ENCODE peak calls at places on chromosome 6, in nine cellular contexts. One of them, this sample, is unnamed.
A peak's percentile ranks its signal among the peaks of the same experiment; 100 is the strongest.

GRCh38 chr6:34189806-34190503 is 44.1 kb upstream of the GRM4 start:
- DNase-seq in SHP77: peak; percentile 39
- DNase-seq in head of caudate nucleus: peak; percentile 62
- DNase-seq in foreskin fibroblast: no peak
- DNase-seq in amniotic epithelial cell: no peak
- DNase-seq in lower leg skin: peak; percentile 81
- DNase-seq in endothelial cell: no peak
- DNase-seq in stimulated activated naive CD8-positive, alpha-beta T cell treated with anti-CD3 and anti-CD28 coated beads, Interleukin-15, amount 100 ng/mL, for 72 hours: peak; percentile 37
- DNase-seq in GDM1: no peak
- DNase-seq in this sample: no peak

GRCh38 chr6:6942826-6943225 is 164.9 kb upstream of the RREB1 start:
- DNase-seq in stimulated activated naive CD8-positive, alpha-beta T cell treated with anti-CD3 and anti-CD28 coated beads, Interleukin-15, amount 100 ng/mL, for 72 hours: no peak
- DNase-seq in GDM1: peak; percentile 72
- DNase-seq in amniotic epithelial cell: no peak
- DNase-seq in foreskin fibroblast: peak; percentile 49
- DNase-seq in endothelial cell: no peak
- DNase-seq in lower leg skin: peak; percentile 86
- DNase-seq in SHP77: peak; percentile 91
- DNase-seq in head of caudate nucleus: peak; percentile 25
- DNase-seq in this sample: peak; percentile 46

GRCh38 chr6:132227937-132228336 is 173.3 kb downstream of the MOXD1 start:
- DNase-seq in lower leg skin: no peak
- DNase-seq in endothelial cell: no peak
- DNase-seq in stimulated activated naive CD8-positive, alpha-beta T cell treated with anti-CD3 and anti-CD28 coated beads, Interleukin-15, amount 100 ng/mL, for 72 hours: no peak
- DNase-seq in head of caudate nucleus: no peak
- DNase-seq in GDM1: no peak
- DNase-seq in amniotic epithelial cell: peak; percentile 91
- DNase-seq in foreskin fibroblast: peak; percentile 43
- DNase-seq in SHP77: no peak
- DNase-seq in this sample: peak; percentile 83

GRCh38 chr6:33987531-33988021 is 158.3 kb downstream of the GRM4 start:
- DNase-seq in SHP77: peak; percentile 80
- DNase-seq in lower leg skin: peak; percentile 60
- DNase-seq in endothelial cell: no peak
- DNase-seq in GDM1: no peak
- DNase-seq in foreskin fibroblast: no peak
- DNase-seq in amniotic epithelial cell: no peak
- DNase-seq in stimulated activated naive CD8-positive, alpha-beta T cell treated with anti-CD3 and anti-CD28 coated beads, Interleukin-15, amount 100 ng/mL, for 72 hours: peak; percentile 4
- DNase-seq in head of caudate nucleus: no peak
- DNase-seq in this sample: no peak

GRCh38 chr6:24738732-24739131 is 19.8 kb upstream of the C6orf62 start:
- DNase-seq in GDM1: no peak
- DNase-seq in SHP77: no peak
- DNase-seq in head of caudate nucleus: no peak
- DNase-seq in foreskin fibroblast: no peak
- DNase-seq in stimulated activated naive CD8-positive, alpha-beta T cell treated with anti-CD3 and anti-CD28 coated beads, Interleukin-15, amount 100 ng/mL, for 72 hours: no peak
- DNase-seq in endothelial cell: no peak
- DNase-seq in lower leg skin: no peak
- DNase-seq in amniotic epithelial cell: no peak
- DNase-seq in this sample: no peak

GRCh38 chr6:144782634-144783033 is 497.5 kb downstream of the UTRN start:
- DNase-seq in GDM1: no peak
- DNase-seq in SHP77: no peak
- DNase-seq in amniotic epithelial cell: no peak
- DNase-seq in head of caudate nucleus: no peak
- DNase-seq in stimulated activated naive CD8-positive, alpha-beta T cell treated with anti-CD3 and anti-CD28 coated beads, Interleukin-15, amount 100 ng/mL, for 72 hours: no peak
- DNase-seq in foreskin fibroblast: no peak
- DNase-seq in lower leg skin: no peak
- DNase-seq in endothelial cell: no peak
- DNase-seq in this sample: no peak

GRCh38 chr6:56649782-56650181 is 7.1 kb upstream of the DST start:
- DNase-seq in amniotic epithelial cell: peak; percentile 84
- DNase-seq in SHP77: no peak
- DNase-seq in foreskin fibroblast: peak; percentile 77
- DNase-seq in endothelial cell: no peak
- DNase-seq in GDM1: no peak
- DNase-seq in lower leg skin: no peak
- DNase-seq in head of caudate nucleus: no peak
- DNase-seq in stimulated activated naive CD8-positive, alpha-beta T cell treated with anti-CD3 and anti-CD28 coated beads, Interleukin-15, amount 100 ng/mL, for 72 hours: no peak
- DNase-seq in this sample: no peak

GRCh38 chr6:41392249-41392648 is 56.8 kb downstream of the NCR2 start:
- DNase-seq in SHP77: no peak
- DNase-seq in stimulated activated naive CD8-positive, alpha-beta T cell treated with anti-CD3 and anti-CD28 coated beads, Interleukin-15, amount 100 ng/mL, for 72 hours: no peak
- DNase-seq in lower leg skin: peak; percentile 20
- DNase-seq in head of caudate nucleus: no peak
- DNase-seq in foreskin fibroblast: no peak
- DNase-seq in GDM1: no peak
- DNase-seq in amniotic epithelial cell: no peak
- DNase-seq in endothelial cell: no peak
- DNase-seq in this sample: no peak

GRCh38 chr6:9467746-9468145 is 947.1 kb downstream of the TFAP2A start:
- DNase-seq in GDM1: no peak
- DNase-seq in stimulated activated naive CD8-positive, alpha-beta T cell treated with anti-CD3 and anti-CD28 coated beads, Interleukin-15, amount 100 ng/mL, for 72 hours: no peak
- DNase-seq in amniotic epithelial cell: peak; percentile 89
- DNase-seq in lower leg skin: no peak
- DNase-seq in SHP77: peak; percentile 35
- DNase-seq in head of caudate nucleus: no peak
- DNase-seq in endothelial cell: no peak
- DNase-seq in foreskin fibroblast: peak; percentile 91
- DNase-seq in this sample: peak; percentile 40

GRCh38 chr6:16684896-16685554 is 76.2 kb downstream of the ATXN1 start:
- DNase-seq in stimulated activated naive CD8-positive, alpha-beta T cell treated with anti-CD3 and anti-CD28 coated beads, Interleukin-15, amount 100 ng/mL, for 72 hours: peak; percentile 90
- DNase-seq in endothelial cell: no peak
- DNase-seq in SHP77: no peak
- DNase-seq in head of caudate nucleus: no peak
- DNase-seq in GDM1: no peak
- DNase-seq in lower leg skin: no peak
- DNase-seq in foreskin fibroblast: peak; percentile 61
- DNase-seq in amniotic epithelial cell: peak; percentile 75
- DNase-seq in this sample: peak; percentile 67

GRCh38 chr6:151070666-151071065 is 169.1 kb upstream of the AKAP12 start:
- DNase-seq in foreskin fibroblast: peak; percentile 56
- DNase-seq in lower leg skin: no peak
- DNase-seq in endothelial cell: no peak
- DNase-seq in head of caudate nucleus: no peak
- DNase-seq in amniotic epithelial cell: peak; percentile 62
- DNase-seq in SHP77: no peak
- DNase-seq in stimulated activated naive CD8-positive, alpha-beta T cell treated with anti-CD3 and anti-CD28 coated beads, Interleukin-15, amount 100 ng/mL, for 72 hours: no peak
- DNase-seq in GDM1: no peak
- DNase-seq in this sample: peak; percentile 61

GRCh38 chr6:128275030-128275429 is 245.4 kb downstream of the PTPRK start:
- DNase-seq in endothelial cell: no peak
- DNase-seq in stimulated activated naive CD8-positive, alpha-beta T cell treated with anti-CD3 and anti-CD28 coated beads, Interleukin-15, amount 100 ng/mL, for 72 hours: no peak
- DNase-seq in GDM1: no peak
- DNase-seq in lower leg skin: no peak
- DNase-seq in SHP77: no peak
- DNase-seq in head of caudate nucleus: no peak
- DNase-seq in foreskin fibroblast: peak; percentile 41
- DNase-seq in amniotic epithelial cell: peak; percentile 66
- DNase-seq in this sample: no peak

This sample was measured in AG09309.